ENCODE peak calls at places on chromosomes 6 and 20, in four cellular contexts. X, V, C and K are unnamed samples.

GRCh38 chr6:158485411-158485810 is 74.5 kb upstream of the TMEM181 start:
- DNase-seq in C (peak), V (no peak), X (no peak), K (no peak)

GRCh38 chr6:85135376-85136094 is 314.3 kb upstream of the NT5E start:
- DNase-seq in C (no peak), X (no peak), V (no peak), K (no peak)

GRCh38 chr6:148565931-148566663 is 180.7 kb upstream of the UST start:
- DNase-seq in C (peak), X (no peak), V (no peak), K (no peak)

GRCh38 chr20:57594092-57594911 is 25.9 kb downstream of the ZBP1 start:
- DNase-seq in V (peak), C (no peak), X (no peak), K (peak)

GRCh38 chr20:57167971-57168693 is 98.3 kb downstream of the BMP7 start:
- DNase-seq in V (peak), C (no peak), X (no peak), K (peak)

GRCh38 chr6:123380257-123380656 is 256.5 kb downstream of the TRDN start:
- DNase-seq in V (peak), X (no peak), C (peak), K (no peak)

GRCh38 chr6:24440897-24441598 is 38.3 kb downstream of the MRS2 start:
- DNase-seq in V (no peak), C (no peak), X (no peak), K (no peak)

GRCh38 chr6:19860235-19860877 is 23.2 kb downstream of the ID4 start:
- DNase-seq in C (no peak), V (no peak), X (no peak), K (no peak)

GRCh38 chr6:35566794-35567193 is 54.1 kb upstream of the TULP1 start:
- DNase-seq in V (no peak), C (no peak), X (no peak), K (no peak)

GRCh38 chr6:104887350-104887749 is 27.6 kb upstream of the HACE1 start:
- DNase-seq in V (peak), X (no peak), C (peak), K (peak)

GRCh38 chr6:51559059-51559458 is 528.4 kb downstream of the PKHD1 start:
- DNase-seq in V (no peak), X (no peak), C (no peak), K (no peak)

GRCh38 chr6:143060806-143061596 is at the start of gene AIG1:
- DNase-seq in X (peak), C (peak), V (peak), K (no peak)

GRCh38 chr6:111428803-111429202 is 54.2 kb downstream of the REV3L start:
- DNase-seq in V (no peak), C (no peak), X (no peak), K (no peak)

GRCh38 chr20:8216375-8217200 is 84.5 kb downstream of the PLCB1 start:
- DNase-seq in C (no peak), X (no peak), V (no peak), K (no peak)

GRCh38 chr6:14478396-14479225 is 361.0 kb downstream of the CD83 start:
- DNase-seq in V (no peak), X (no peak), C (no peak), K (no peak)

GRCh38 chr6:69825904-69826303 is 29.1 kb upstream of the LMBRD1 start:
- DNase-seq in C (peak), X (no peak), V (no peak), K (no peak)

GRCh38 chr6:125101656-125102055 is 51.9 kb upstream of the TPD52L1 start:
- DNase-seq in V (no peak), C (no peak), X (no peak), K (no peak)

GRCh38 chr6:6998194-6998569 is 109.6 kb upstream of the RREB1 start:
- DNase-seq in C (no peak), X (no peak), V (peak), K (no peak)

DNA sequence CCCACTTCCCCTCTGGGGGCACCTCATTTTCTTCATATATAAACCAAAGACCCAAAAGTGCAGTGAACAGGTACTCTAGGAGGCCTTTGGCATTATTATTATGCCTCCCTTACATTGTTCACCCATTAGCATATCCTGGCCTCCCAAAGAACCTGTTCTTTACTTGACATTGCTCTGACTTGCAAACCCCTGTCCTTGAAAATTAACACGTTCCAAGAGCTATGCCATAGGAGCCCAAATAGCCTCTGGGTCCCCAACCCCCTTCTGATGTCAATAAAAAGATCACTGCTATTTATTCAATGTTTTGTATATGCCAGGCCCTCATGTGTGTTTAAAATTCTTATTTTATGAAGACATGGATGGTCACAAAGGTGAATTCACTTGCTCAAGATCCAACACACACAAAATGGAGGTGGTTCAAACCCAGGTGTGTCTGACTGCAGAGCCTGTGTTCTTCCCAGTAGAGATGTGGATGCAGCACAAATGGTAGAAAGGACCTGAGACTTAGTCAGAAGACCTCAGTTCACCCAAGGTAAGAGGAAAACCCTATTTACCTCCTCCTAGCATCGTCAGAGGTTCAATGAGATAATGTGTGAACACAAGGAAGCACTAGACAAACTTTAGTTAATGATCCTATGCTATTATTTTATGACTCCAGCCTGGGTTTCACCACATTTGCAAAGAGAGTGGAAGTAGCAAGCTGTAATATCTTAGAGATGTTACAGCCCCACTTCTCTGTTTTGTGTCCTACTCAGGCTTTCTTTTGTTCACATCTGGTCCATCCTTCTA is 36.6 kb downstream of the BCL2L1 start:
- DNase-seq in X (no peak), V (no peak), C (no peak), K (no peak)
- H3K27ac ChIP-seq in X (peak), V (peak), C (no peak), K (peak)

GRCh38 chr6:132499757-132500156 is 13.2 kb downstream of the STX7 start:
- DNase-seq in V (no peak), C (no peak), X (no peak), K (no peak)
- H3K27ac ChIP-seq in V (no peak), C (no peak), X (no peak), K (no peak)

DNA sequence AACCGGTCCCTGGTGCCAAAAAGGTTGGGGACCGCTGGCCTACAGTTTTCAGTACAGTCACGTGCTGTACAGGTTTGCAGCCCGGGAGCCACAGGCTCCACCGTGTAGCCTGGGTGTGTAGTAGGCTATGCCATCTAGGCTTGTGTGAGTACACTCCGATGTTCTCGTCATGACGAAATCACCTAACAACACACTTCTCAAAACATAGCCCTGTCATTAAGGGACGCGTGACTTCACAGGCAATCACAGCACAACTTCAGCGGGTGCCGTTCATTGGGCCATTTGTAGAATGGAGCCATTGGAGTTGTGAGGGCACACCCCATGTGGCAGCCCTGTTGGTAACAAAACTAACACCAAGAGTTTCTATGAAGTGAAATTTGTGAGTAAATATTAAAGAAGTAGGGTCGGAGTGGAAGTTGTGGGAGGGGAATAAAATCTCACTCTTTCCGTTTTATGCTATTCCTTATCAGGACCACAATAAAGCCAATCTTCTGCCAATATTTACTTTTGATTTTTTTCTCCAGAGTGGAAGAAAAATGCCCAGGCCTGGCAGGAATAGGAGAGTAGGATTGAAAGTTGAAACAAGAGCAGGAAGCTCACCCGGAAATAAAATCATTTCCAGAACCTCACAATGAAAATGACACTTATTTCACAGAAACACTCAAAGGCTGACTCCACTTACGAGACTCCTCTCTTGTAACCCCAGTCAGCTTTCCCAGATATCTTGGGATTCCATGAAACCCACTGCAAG is 63.7 kb upstream of the PTPN1 start:
- DNase-seq in X (no peak), V (no peak), C (no peak), K (no peak)
- H3K27ac ChIP-seq in X (no peak), V (no peak), C (no peak), K (no peak)

GRCh38 chr6:73042892-73043291 is 182.4 kb downstream of the KHDC1L start:
- DNase-seq in X (no peak), V (no peak), C (no peak), K (no peak)
- H3K27ac ChIP-seq in X (no peak), V (no peak), C (no peak), K (no peak)

GRCh38 chr6:26271640-26272090 is 93.3 kb upstream of the BTN3A2 start:
- DNase-seq in C (no peak), X (no peak), V (no peak), K (no peak)
- H3K27ac ChIP-seq in C (peak), X (peak), V (peak), K (no peak)

GRCh38 chr6:4369616-4370015 is 234.2 kb upstream of the ECI2 start:
- DNase-seq in X (no peak), C (peak), V (no peak), K (no peak)
- H3K27ac ChIP-seq in X (no peak), C (peak), V (no peak), K (peak)

DNA sequence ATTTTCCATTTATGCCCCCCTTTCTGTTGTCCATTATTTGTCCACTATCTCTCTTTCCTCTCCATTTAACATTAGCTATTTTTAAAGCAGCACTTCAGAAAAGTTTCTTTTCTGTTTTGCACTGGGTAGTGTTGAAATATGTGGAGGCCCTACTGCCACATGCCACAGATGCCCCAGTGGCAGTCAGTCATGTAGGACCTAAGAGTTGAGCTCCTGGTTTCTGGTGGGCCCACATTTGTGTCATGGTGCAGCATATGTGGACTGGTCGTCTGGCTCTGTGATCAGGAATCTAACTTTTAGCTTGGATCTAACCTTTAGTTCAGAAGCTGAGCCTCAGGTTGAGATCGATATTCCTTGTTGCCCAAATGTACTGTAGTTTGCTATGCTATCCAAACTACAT is 54.8 kb downstream of the HFE start:
- DNase-seq in C (no peak), X (no peak), V (no peak), K (no peak)
- H3K27ac ChIP-seq in C (no peak), X (peak), V (peak), K (no peak)

DNA sequence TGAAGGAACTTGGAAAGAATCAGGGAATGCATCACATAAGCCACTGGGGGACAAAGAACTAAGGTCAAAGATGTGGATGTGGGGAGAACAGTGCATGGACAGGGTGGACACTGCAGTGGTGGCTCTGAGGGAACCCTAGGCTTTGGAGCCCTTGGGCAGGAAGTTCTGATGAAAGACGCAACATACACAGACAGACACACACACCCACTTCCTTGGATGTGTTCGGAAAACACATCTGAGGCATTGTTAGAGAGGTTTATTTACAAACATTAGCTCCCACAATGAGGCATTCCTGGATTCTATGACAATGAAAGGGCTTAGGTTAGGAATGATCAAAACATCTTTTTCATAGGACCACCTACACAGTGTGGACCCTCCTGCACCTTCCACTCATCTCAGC is 6.2 kb upstream of the METTL24 start:
- DNase-seq in X (no peak), V (no peak), C (no peak), K (no peak)
- H3K27ac ChIP-seq in X (no peak), V (no peak), C (no peak), K (no peak)

GRCh38 chr20:11790047-11790446 is 127.6 kb upstream of the BTBD3 start:
- DNase-seq in V (no peak), X (no peak), C (no peak), K (no peak)
- H3K27ac ChIP-seq in V (no peak), X (no peak), C (no peak), K (no peak)

GRCh38 chr20:4904127-4904860 is 97.0 kb downstream of the SLC23A2 start:
- DNase-seq in C (no peak), V (no peak), X (no peak), K (no peak)
- H3K27ac ChIP-seq in C (no peak), V (no peak), X (no peak), K (no peak)